ENCODE peak calls at places on chromosomes 7 and 10, in five cellular contexts. P is HCT116, A is tibial nerve, B is H1, S is Peyer's patch. G is an unnamed sample.
A peak's percentile ranks its signal among the peaks of the same experiment; 100 is the strongest.

GRCh38 chr10:118626953-118627352 is 31.5 kb upstream of the PRLHR start:
- DNase-seq in B (peak; percentile 49), P (no peak), S (no peak), A (no peak), G (peak; percentile 13)

GRCh38 chr10:91349381-91349780 is 60.8 kb upstream of the HECTD2 start:
- DNase-seq in P (no peak), A (no peak), S (no peak), B (no peak), G (no peak)

GRCh38 chr10:11875499-11876281 is 52.5 kb downstream of the PROSER2 start:
- DNase-seq in A (peak; percentile 72), S (no peak), B (no peak), P (peak; percentile 88), G (peak; percentile 78)

GRCh38 chr7:45161138-45161537 is 3.5 kb downstream of the RAMP3 start:
- DNase-seq in B (no peak), P (no peak), A (no peak), S (no peak), G (no peak)

GRCh38 chr10:93073539-93074136 is at the start of gene CYP26A1:
- DNase-seq in A (no peak), S (no peak), P (no peak), B (peak; percentile 81), G (peak; percentile 30)

GRCh38 chr10:61097026-61097425 is 153.0 kb upstream of the RHOBTB1 start:
- DNase-seq in S (no peak), A (no peak), P (no peak), B (no peak), G (no peak)

GRCh38 chr7:122528879-122529481 is 169.9 kb downstream of the RNF133 start:
- DNase-seq in P (peak; percentile 39), B (no peak), S (no peak), A (no peak), G (peak; percentile 18)

GRCh38 chr10:131700506-131700905 is 200.3 kb upstream of the PPP2R2D start:
- DNase-seq in P (no peak), B (peak; percentile 33), A (no peak), S (no peak), G (no peak)

GRCh38 chr10:101451589-101452190 is 97.7 kb downstream of the BTRC start:
- DNase-seq in S (no peak), P (no peak), A (no peak), B (no peak), G (no peak)

GRCh38 chr7:134938141-134938540 is 48.2 kb upstream of the AGBL3 start:
- DNase-seq in B (no peak), S (no peak), A (no peak), P (no peak), G (no peak)

GRCh38 chr7:106779877-106780276 is 85.2 kb upstream of the PIK3CG start:
- DNase-seq in A (no peak), P (peak; percentile 59), S (no peak), B (peak; percentile 56), G (peak; percentile 29)

GRCh38 chr7:106777666-106778299 is 87.3 kb upstream of the PIK3CG start:
- DNase-seq in B (no peak), A (no peak), S (no peak), P (no peak), G (no peak)

GRCh38 chr7:106778656-106779250 is 86.3 kb upstream of the PIK3CG start:
- DNase-seq in P (no peak), S (no peak), B (no peak), A (no peak), G (no peak)

GRCh38 chr7:106781007-106781406 is 84.1 kb upstream of the PIK3CG start:
- DNase-seq in S (no peak), B (no peak), A (no peak), P (no peak), G (no peak)

DNA sequence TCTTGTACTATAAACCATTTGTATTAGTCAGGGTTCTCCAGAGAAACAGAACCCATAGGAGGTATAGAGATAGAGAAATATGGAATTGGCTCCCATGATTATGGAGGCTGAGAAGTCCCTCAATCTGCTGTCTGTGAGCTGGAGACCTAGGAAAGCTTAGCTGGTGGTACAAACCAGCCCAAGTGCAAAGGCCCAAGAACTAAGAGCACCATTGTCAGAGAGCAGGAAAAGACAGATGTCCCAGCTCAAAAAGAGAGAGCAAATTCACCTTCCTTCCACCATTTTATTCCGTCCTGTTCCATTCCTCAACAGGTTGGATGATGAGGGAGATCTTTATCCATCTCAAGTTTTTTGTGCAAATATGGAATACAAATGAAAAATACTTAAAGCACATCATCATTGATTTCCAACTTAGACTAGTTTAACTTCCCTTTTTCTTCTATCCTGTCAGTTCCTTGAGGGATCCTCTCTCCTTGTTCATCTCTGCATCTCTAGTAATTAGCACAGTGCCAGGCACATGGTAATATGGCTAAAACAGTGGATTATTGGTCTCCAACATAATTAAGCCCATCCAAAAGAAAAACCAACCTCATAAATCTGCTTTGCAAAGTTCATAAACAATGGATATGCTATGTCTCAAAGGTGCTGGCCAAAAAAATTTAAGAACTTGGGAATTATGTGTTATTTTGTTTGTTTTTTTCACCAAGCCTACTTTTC is 83.1 kb upstream of the PIK3CG start:
- DNase-seq in S (no peak), A (no peak), B (no peak), P (no peak), G (no peak)
- TF ChIP-seq POLR2A in S (no peak), A (no peak), B (no peak), P (no peak), G (no peak)

DNA sequence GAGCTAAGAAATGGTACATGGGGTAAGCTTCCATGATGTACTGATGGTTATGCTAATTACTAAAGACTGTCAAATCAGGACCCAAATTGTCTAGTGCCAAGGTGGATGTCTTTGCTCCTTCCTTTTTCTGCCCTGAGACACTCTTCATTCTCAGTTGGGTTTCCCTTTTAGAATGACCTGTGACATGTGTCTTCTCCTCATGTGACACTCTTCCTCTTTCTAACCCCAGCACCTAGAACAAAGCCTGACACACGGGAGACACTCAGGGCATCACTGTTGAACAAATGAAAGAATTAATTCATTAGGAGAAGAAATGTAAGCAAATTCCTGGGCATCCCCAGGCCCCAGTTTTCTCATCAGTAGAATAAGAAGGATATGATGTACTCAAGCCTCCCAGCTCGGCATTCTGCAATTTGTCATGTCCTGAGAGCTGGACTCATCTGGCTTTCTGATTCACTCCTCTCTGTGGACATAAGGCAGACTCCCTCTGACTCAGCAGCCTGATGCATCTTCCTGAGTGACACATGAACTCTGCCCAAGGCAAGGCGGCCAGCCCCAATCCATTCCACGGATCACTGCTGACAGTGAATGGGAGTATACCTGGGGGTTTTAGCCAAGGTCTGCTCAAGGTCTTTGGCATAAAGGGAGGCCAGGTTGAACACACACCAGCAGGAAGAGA is 473.8 kb downstream of the KCNMA1 start:
- DNase-seq in B (no peak), A (peak; percentile 36), S (no peak), P (peak; percentile 43), G (no peak)
- TF ChIP-seq POLR2A in B (no peak), A (no peak), S (no peak), P (no peak), G (no peak)

DNA sequence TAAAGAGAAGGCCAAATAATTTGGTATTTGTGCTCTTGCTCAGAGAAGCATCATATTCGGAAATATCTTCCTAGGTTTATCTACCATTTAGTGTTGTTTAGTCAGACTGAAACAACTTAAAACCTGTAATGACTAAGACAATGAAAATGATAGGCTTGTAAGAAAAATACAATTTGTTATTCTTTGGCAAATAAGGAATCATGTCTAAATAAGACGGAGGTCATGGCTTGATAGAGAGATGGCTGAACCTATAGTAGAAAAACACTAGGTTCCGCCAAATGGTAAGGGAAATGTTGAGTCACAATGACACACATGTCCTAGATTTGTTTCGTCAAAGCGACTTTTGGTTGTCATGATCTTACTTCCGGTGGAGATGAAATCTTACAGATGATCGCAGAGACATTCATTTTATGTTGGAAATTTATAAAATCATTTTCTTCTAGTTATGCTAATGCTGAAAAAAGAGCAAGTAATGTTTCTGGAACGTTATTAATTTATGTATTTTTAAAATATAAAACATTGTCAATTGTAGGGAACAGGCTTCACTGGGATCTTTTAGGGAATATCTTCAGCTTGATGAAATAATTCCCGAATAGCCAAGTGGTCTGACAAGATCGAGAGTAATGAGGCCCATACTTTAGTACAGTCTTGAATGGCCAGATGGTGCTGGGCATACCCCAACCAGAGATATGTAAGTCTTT is 1.0 kb downstream of the SRGN start:
- DNase-seq in S (no peak), A (no peak), B (no peak), P (no peak), G (peak; percentile 86)
- TF ChIP-seq POLR2A in S (peak; percentile 15), A (peak; percentile 27), B (no peak), P (no peak), G (no peak)

DNA sequence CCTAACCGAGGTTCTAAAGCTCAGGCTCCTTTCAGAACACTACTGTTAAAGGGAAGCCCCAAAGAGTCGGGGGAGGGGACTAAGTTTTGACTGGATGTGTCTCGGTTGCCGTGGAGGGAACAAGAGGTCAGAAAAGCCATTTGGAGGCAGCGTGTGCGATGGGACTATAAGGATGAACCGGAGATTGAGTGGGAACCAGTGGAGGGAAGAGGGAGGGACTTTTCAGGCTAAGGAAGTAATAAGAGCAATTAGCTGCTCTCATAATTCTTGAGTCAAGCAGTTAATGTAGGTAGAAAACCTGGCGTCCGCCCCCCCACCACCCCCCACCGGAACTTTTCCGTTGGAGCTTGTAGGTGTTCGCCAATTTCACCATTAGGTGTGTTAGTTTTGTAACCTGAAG is 491 bp upstream of the AKAP9 start:
- DNase-seq in B (peak; percentile 49), A (peak; percentile 33), P (no peak), S (peak; percentile 30), G (peak; percentile 60)
- TF ChIP-seq POLR2A in B (no peak), A (no peak), P (no peak), S (no peak), G (no peak)

GRCh38 chr10:110845372-110845755 is 26.4 kb upstream of the PDCD4 start:
- DNase-seq in B (no peak), S (no peak), A (no peak), P (no peak), G (no peak)
- TF ChIP-seq POLR2A in B (no peak), S (no peak), A (no peak), P (no peak), G (no peak)

GRCh38 chr7:116930156-116930913 is 23.0 kb upstream of the ST7 start:
- DNase-seq in P (peak; percentile 69), B (peak; percentile 92), S (peak; percentile 77), A (peak; percentile 87), G (peak; percentile 91)
- TF ChIP-seq POLR2A in P (no peak), B (no peak), S (no peak), A (no peak), G (no peak)

GRCh38 chr10:85946713-85947326 is 419.8 kb downstream of the GRID1 start:
- DNase-seq in B (no peak), P (no peak), A (no peak), S (peak; percentile 24), G (no peak)
- TF ChIP-seq POLR2A in B (no peak), P (no peak), A (no peak), S (no peak), G (no peak)

GRCh38 chr10:5402798-5403197 is 1.8 kb downstream of the TUBAL3 start:
- DNase-seq in P (no peak), A (no peak), S (no peak), B (no peak), G (no peak)

GRCh38 chr10:5399332-5399731 is 5.3 kb downstream of the TUBAL3 start:
- DNase-seq in B (no peak), S (no peak), P (no peak), A (no peak), G (no peak)

GRCh38 chr10:5400843-5401242 is 3.8 kb downstream of the TUBAL3 start:
- DNase-seq in B (no peak), S (no peak), A (no peak), P (no peak), G (no peak)

GRCh38 chr10:5406918-5407317 is 2.3 kb upstream of the TUBAL3 start:
- DNase-seq in A (no peak), S (no peak), P (no peak), B (no peak), G (no peak)

GRCh38 chr10:5404188-5405041 is at the start of gene TUBAL3:
- DNase-seq in A (no peak), P (no peak), S (no peak), B (no peak), G (no peak)
- TF ChIP-seq POLR2A in A (no peak), P (no peak), S (peak; percentile 73), B (no peak), G (no peak)